ENCODE peak calls at places on chromosomes 3 and 15, in five cellular contexts. D is AG09319, M is GM03348, T is choroid plexus epithelial cell, V is brain microvascular endothelial cell. Z is an unnamed sample.

GRCh38 chr3:112056451-112056929 is 22.0 kb downstream of the TMPRSS7 start:
- DNase-seq in T (peak; percentile 82), V (peak; percentile 80), M (peak; percentile 24), D (no peak), Z (no peak)

GRCh38 chr3:71095511-71096305 is 487.8 kb downstream of the FOXP1 start:
- DNase-seq in V (no peak), M (no peak), D (no peak), T (peak; percentile 59), Z (no peak)

GRCh38 chr15:22979069-22979698 is 984 bp downstream of the CYFIP1 start:
- DNase-seq in V (peak; percentile 40), D (no peak), T (peak; percentile 57), M (peak; percentile 75), Z (peak; percentile 36)

GRCh38 chr3:47482411-47482810 is 6.7 kb upstream of the SCAP start:
- DNase-seq in M (no peak), V (no peak), D (no peak), T (no peak), Z (no peak)

GRCh38 chr3:72159487-72159886 is 374.5 kb upstream of the PROK2 start:
- DNase-seq in V (no peak), T (no peak), M (no peak), D (no peak), Z (no peak)

GRCh38 chr3:5126586-5126985 is 4.5 kb downstream of the ARL8B start:
- DNase-seq in M (peak; percentile 12), T (peak; percentile 80), D (no peak), V (no peak), Z (no peak)

GRCh38 chr3:175307642-175308041 is 448.5 kb downstream of the NAALADL2 start:
- DNase-seq in V (no peak), T (no peak), D (no peak), M (no peak), Z (no peak)

GRCh38 chr3:142095866-142096265 is 53.5 kb downstream of the TFDP2 start:
- DNase-seq in D (no peak), M (no peak), T (no peak), V (no peak), Z (no peak)

GRCh38 chr3:55965776-55966175 is 478.7 kb upstream of the WNT5A start:
- DNase-seq in V (no peak), M (no peak), T (no peak), D (no peak), Z (no peak)

GRCh38 chr3:126983653-126984390 is 907 bp downstream of the PLXNA1 start:
- DNase-seq in T (peak; percentile 32), M (peak; percentile 72), V (no peak), D (no peak), Z (no peak)

GRCh38 chr15:37219211-37219701 is 118.9 kb upstream of the MEIS2 start:
- DNase-seq in M (no peak), D (no peak), V (no peak), T (no peak), Z (no peak)

GRCh38 chr3:127014536-127015281 is 31.8 kb downstream of the PLXNA1 start:
- DNase-seq in T (no peak), M (no peak), D (no peak), V (no peak), Z (no peak)

GRCh38 chr3:53815651-53816050 is 30.6 kb downstream of the CHDH start:
- DNase-seq in M (no peak), T (no peak), D (no peak), V (no peak), Z (no peak)

GRCh38 chr3:167350245-167350862 is 29.7 kb downstream of the ZBBX start:
- DNase-seq in M (no peak), V (peak; percentile 7), D (no peak), T (peak; percentile 3), Z (no peak)

GRCh38 chr15:67941643-67942315 is 101.9 kb upstream of the RNU6-1 start:
- DNase-seq in V (no peak), M (no peak), D (no peak), T (peak; percentile 52), Z (peak; percentile 51)

GRCh38 chr3:71684752-71685151 is 40.5 kb downstream of the EIF4E3 start:
- DNase-seq in D (peak; percentile 82), M (peak; percentile 78), V (peak; percentile 67), T (peak; percentile 87), Z (no peak)

GRCh38 chr3:71652786-71653419 is 69.4 kb upstream of the FOXP1 start:
- DNase-seq in T (peak; percentile 84), D (no peak), M (peak; percentile 78), V (peak; percentile 61), Z (no peak)

GRCh38 chr3:169241928-169242751 is 421.4 kb downstream of the MECOM start:
- DNase-seq in T (peak; percentile 75), V (peak; percentile 86), M (peak; percentile 52), D (no peak), Z (peak; percentile 52)

GRCh38 chr15:68650901-68651709 is 72.3 kb downstream of the CORO2B start:
- DNase-seq in V (no peak), M (peak; percentile 42), D (no peak), T (peak; percentile 41), Z (peak; percentile 56)

GRCh38 chr3:136685882-136686281 is 66.3 kb downstream of the STAG1 start:
- DNase-seq in T (no peak), M (no peak), D (no peak), V (no peak), Z (no peak)

GRCh38 chr3:174023445-174023844 is 625.9 kb downstream of the NLGN1 start:
- DNase-seq in T (no peak), D (no peak), V (no peak), M (peak; percentile 6), Z (no peak)

GRCh38 chr15:69729167-69729748 is 276.6 kb downstream of the RPLP1 start:
- DNase-seq in V (peak; percentile 25), T (peak; percentile 39), M (peak; percentile 55), D (no peak), Z (no peak)

GRCh38 chr3:140403559-140403958 is 274.3 kb upstream of the TRIM42 start:
- DNase-seq in D (no peak), T (no peak), V (no peak), M (no peak), Z (no peak)

GRCh38 chr15:45704329-45705249 is 69.8 kb downstream of the SQOR start:
- DNase-seq in T (peak; percentile 44), M (peak; percentile 57), D (no peak), V (peak; percentile 20), Z (peak; percentile 48)

GRCh38 chr15:29736745-29737023 is 85.6 kb downstream of the TJP1 start:
- DNase-seq in M (peak; percentile 17), T (peak; percentile 28), D (no peak), V (peak; percentile 29), Z (no peak)

GRCh38 chr3:157921767-157922166 is 184.5 kb downstream of the SHOX2 start:
- DNase-seq in V (no peak), M (no peak), T (no peak), D (no peak), Z (no peak)

GRCh38 chr15:25587616-25588340 is 149.0 kb upstream of the UBE3A start:
- DNase-seq in V (no peak), M (no peak), D (no peak), T (no peak), Z (no peak)

GRCh38 chr15:40340038-40340739 is 550 bp downstream of the CCDC9B start:
- DNase-seq in V (no peak), D (peak; percentile 54), T (peak; percentile 61), M (peak; percentile 84), Z (no peak)

GRCh38 chr3:172155880-172156279 is 116.5 kb downstream of the FNDC3B start:
- DNase-seq in T (no peak), V (no peak), M (no peak), D (no peak), Z (no peak)

GRCh38 chr3:126753191-126754160 is 49.4 kb downstream of the CHCHD6 start:
- DNase-seq in M (no peak), T (no peak), V (peak; percentile 24), D (no peak), Z (peak; percentile 40)

GRCh38 chr3:188403404-188403803 is 249.4 kb downstream of the LPP start:
- DNase-seq in T (no peak), M (no peak), D (no peak), V (no peak), Z (no peak)

GRCh38 chr3:67601919-67602608 is 52.3 kb downstream of the SUCLG2 start:
- DNase-seq in M (no peak), D (no peak), V (peak; percentile 16), T (peak; percentile 87), Z (no peak)

GRCh38 chr3:172856766-172857742 is 106.5 kb downstream of the ECT2 start:
- DNase-seq in D (no peak), V (peak; percentile 22), M (no peak), T (no peak), Z (no peak)

GRCh38 chr15:56871180-56871579 is 47.3 kb upstream of the TCF12 start:
- DNase-seq in M (peak; percentile 66), V (peak; percentile 54), D (peak; percentile 34), T (peak; percentile 79), Z (no peak)

GRCh38 chr15:78242128-78242527 is 7.8 kb upstream of the ACSBG1 start:
- DNase-seq in V (no peak), D (no peak), T (peak; percentile 14), M (peak; percentile 43), Z (no peak)

GRCh38 chr3:111592941-111593340 is 2.2 kb downstream of the ZBED2 start:
- DNase-seq in T (no peak), M (no peak), D (no peak), V (no peak), Z (no peak)

GRCh38 chr3:144241381-144241780 is 269.8 kb downstream of the DIPK2A start:
- DNase-seq in D (no peak), T (no peak), M (no peak), V (no peak), Z (no peak)

GRCh38 chr3:183372911-183373310 is 55.5 kb downstream of the MCF2L2 start:
- DNase-seq in M (no peak), V (no peak), T (no peak), D (no peak), Z (no peak)

GRCh38 chr15:75107905-75108838 is 84.8 kb downstream of the PPCDC start:
- DNase-seq in T (peak; percentile 80), M (peak; percentile 77), D (peak; percentile 49), V (peak; percentile 70), Z (no peak)

GRCh38 chr3:13380991-13381390 is 39.1 kb downstream of the NUP210 start:
- DNase-seq in T (no peak), V (no peak), M (no peak), D (no peak), Z (no peak)